ENCODE peak calls at places on chromosomes 7 and 10, in nine cellular contexts. One of them, this sample, is unnamed.
A peak's percentile ranks its signal among the peaks of the same experiment; 100 is the strongest.

GRCh38 chr10:131859341-131860020 is 41.3 kb upstream of the PPP2R2D start:
- DNase-seq in cardiac muscle cell: no peak
- DNase-seq in bronchial epithelial cell: peak; percentile 17
- DNase-seq in MCF 10A: no peak
- DNase-seq in heart left ventricle: no peak
- DNase-seq in WERI-Rb-1: no peak
- DNase-seq in fibroblast of mammary gland: no peak
- DNase-seq in CD8-positive, alpha-beta T cell: no peak
- DNase-seq in mammary epithelial cell: no peak
- DNase-seq in this sample: no peak

GRCh38 chr10:96606216-96606615 is 19.4 kb upstream of the TM9SF3 start:
- DNase-seq in mammary epithelial cell: no peak
- DNase-seq in cardiac muscle cell: no peak
- DNase-seq in CD8-positive, alpha-beta T cell: no peak
- DNase-seq in WERI-Rb-1: no peak
- DNase-seq in heart left ventricle: no peak
- DNase-seq in fibroblast of mammary gland: no peak
- DNase-seq in bronchial epithelial cell: no peak
- DNase-seq in MCF 10A: no peak
- DNase-seq in this sample: no peak

GRCh38 chr7:131532570-131533091 is 23.8 kb downstream of the PODXL start:
- DNase-seq in MCF 10A: no peak
- DNase-seq in cardiac muscle cell: no peak
- DNase-seq in heart left ventricle: no peak
- DNase-seq in fibroblast of mammary gland: no peak
- DNase-seq in bronchial epithelial cell: no peak
- DNase-seq in WERI-Rb-1: no peak
- DNase-seq in CD8-positive, alpha-beta T cell: no peak
- DNase-seq in mammary epithelial cell: no peak
- DNase-seq in this sample: no peak

GRCh38 chr7:40097728-40098127 is 36.7 kb downstream of the MPLKIP start:
- DNase-seq in cardiac muscle cell: no peak
- DNase-seq in bronchial epithelial cell: no peak
- DNase-seq in MCF 10A: no peak
- DNase-seq in heart left ventricle: no peak
- DNase-seq in WERI-Rb-1: no peak
- DNase-seq in fibroblast of mammary gland: no peak
- DNase-seq in mammary epithelial cell: no peak
- DNase-seq in CD8-positive, alpha-beta T cell: no peak
- DNase-seq in this sample: no peak

GRCh38 chr10:4086041-4086886 is 301.3 kb upstream of the KLF6 start:
- DNase-seq in fibroblast of mammary gland: no peak
- DNase-seq in heart left ventricle: no peak
- DNase-seq in CD8-positive, alpha-beta T cell: no peak
- DNase-seq in mammary epithelial cell: no peak
- DNase-seq in bronchial epithelial cell: no peak
- DNase-seq in MCF 10A: no peak
- DNase-seq in cardiac muscle cell: peak; percentile 31
- DNase-seq in WERI-Rb-1: no peak
- DNase-seq in this sample: no peak

GRCh38 chr7:102063736-102064135 is 222.9 kb upstream of the SH2B2 start:
- DNase-seq in bronchial epithelial cell: peak; percentile 97
- DNase-seq in MCF 10A: peak; percentile 94
- DNase-seq in mammary epithelial cell: peak; percentile 86
- DNase-seq in CD8-positive, alpha-beta T cell: no peak
- DNase-seq in fibroblast of mammary gland: peak; percentile 33
- DNase-seq in cardiac muscle cell: peak; percentile 38
- DNase-seq in WERI-Rb-1: no peak
- DNase-seq in heart left ventricle: no peak
- DNase-seq in this sample: no peak

GRCh38 chr7:20744913-20745587 is 41.6 kb downstream of the SP8 start:
- DNase-seq in MCF 10A: peak; percentile 45
- DNase-seq in heart left ventricle: no peak
- DNase-seq in cardiac muscle cell: peak; percentile 2
- DNase-seq in bronchial epithelial cell: peak; percentile 33
- DNase-seq in WERI-Rb-1: no peak
- DNase-seq in mammary epithelial cell: no peak
- DNase-seq in fibroblast of mammary gland: no peak
- DNase-seq in CD8-positive, alpha-beta T cell: no peak
- DNase-seq in this sample: no peak

GRCh38 chr10:37563715-37564108 is 293.7 kb downstream of the ZNF248 start:
- DNase-seq in WERI-Rb-1: no peak
- DNase-seq in fibroblast of mammary gland: no peak
- DNase-seq in mammary epithelial cell: no peak
- DNase-seq in CD8-positive, alpha-beta T cell: no peak
- DNase-seq in bronchial epithelial cell: peak; percentile 1
- DNase-seq in MCF 10A: no peak
- DNase-seq in cardiac muscle cell: no peak
- DNase-seq in heart left ventricle: no peak
- DNase-seq in this sample: no peak

GRCh38 chr10:30063098-30063497 is 3.7 kb upstream of the JCAD start:
- DNase-seq in mammary epithelial cell: no peak
- DNase-seq in CD8-positive, alpha-beta T cell: no peak
- DNase-seq in bronchial epithelial cell: no peak
- DNase-seq in fibroblast of mammary gland: no peak
- DNase-seq in MCF 10A: peak; percentile 40
- DNase-seq in heart left ventricle: no peak
- DNase-seq in WERI-Rb-1: no peak
- DNase-seq in cardiac muscle cell: no peak
- DNase-seq in this sample: no peak

GRCh38 chr7:30921951-30922401 is 10.3 kb downstream of the AQP1 start:
- DNase-seq in mammary epithelial cell: no peak
- DNase-seq in fibroblast of mammary gland: no peak
- DNase-seq in cardiac muscle cell: no peak
- DNase-seq in CD8-positive, alpha-beta T cell: no peak
- DNase-seq in MCF 10A: no peak
- DNase-seq in heart left ventricle: peak; percentile 31
- DNase-seq in bronchial epithelial cell: no peak
- DNase-seq in WERI-Rb-1: no peak
- DNase-seq in this sample: no peak

GRCh38 chr7:14691597-14692203 is 210.9 kb downstream of the DGKB start:
- DNase-seq in heart left ventricle: peak; percentile 55
- DNase-seq in cardiac muscle cell: peak; percentile 61
- DNase-seq in mammary epithelial cell: no peak
- DNase-seq in CD8-positive, alpha-beta T cell: peak; percentile 28
- DNase-seq in WERI-Rb-1: peak; percentile 45
- DNase-seq in fibroblast of mammary gland: peak; percentile 43
- DNase-seq in bronchial epithelial cell: peak; percentile 8
- DNase-seq in MCF 10A: peak; percentile 42
- DNase-seq in this sample: peak; percentile 25

GRCh38 chr7:102424129-102424551 is 9.2 kb upstream of the ORAI2 start:
- DNase-seq in mammary epithelial cell: no peak
- DNase-seq in heart left ventricle: no peak
- DNase-seq in CD8-positive, alpha-beta T cell: no peak
- DNase-seq in MCF 10A: no peak
- DNase-seq in fibroblast of mammary gland: no peak
- DNase-seq in bronchial epithelial cell: no peak
- DNase-seq in WERI-Rb-1: peak; percentile 93
- DNase-seq in cardiac muscle cell: no peak
- DNase-seq in this sample: no peak

GRCh38 chr7:102416406-102416805 is 17.0 kb upstream of the ORAI2 start:
- DNase-seq in MCF 10A: no peak
- DNase-seq in CD8-positive, alpha-beta T cell: no peak
- DNase-seq in bronchial epithelial cell: no peak
- DNase-seq in heart left ventricle: no peak
- DNase-seq in mammary epithelial cell: no peak
- DNase-seq in WERI-Rb-1: no peak
- DNase-seq in fibroblast of mammary gland: no peak
- DNase-seq in cardiac muscle cell: no peak
- DNase-seq in this sample: no peak

GRCh38 chr7:149354119-149354518 is 92.1 kb downstream of the ZNF783 start:
- DNase-seq in CD8-positive, alpha-beta T cell: no peak
- DNase-seq in heart left ventricle: no peak
- DNase-seq in fibroblast of mammary gland: no peak
- DNase-seq in MCF 10A: no peak
- DNase-seq in mammary epithelial cell: no peak
- DNase-seq in bronchial epithelial cell: no peak
- DNase-seq in cardiac muscle cell: no peak
- DNase-seq in WERI-Rb-1: no peak
- DNase-seq in this sample: no peak

GRCh38 chr10:99730026-99730425 is 1.9 kb downstream of the COX15 start:
- DNase-seq in bronchial epithelial cell: peak; percentile 87
- DNase-seq in MCF 10A: peak; percentile 11
- DNase-seq in cardiac muscle cell: no peak
- DNase-seq in mammary epithelial cell: peak; percentile 68
- DNase-seq in fibroblast of mammary gland: peak; percentile 44
- DNase-seq in WERI-Rb-1: no peak
- DNase-seq in CD8-positive, alpha-beta T cell: no peak
- DNase-seq in heart left ventricle: no peak
- DNase-seq in this sample: no peak

DNA sequence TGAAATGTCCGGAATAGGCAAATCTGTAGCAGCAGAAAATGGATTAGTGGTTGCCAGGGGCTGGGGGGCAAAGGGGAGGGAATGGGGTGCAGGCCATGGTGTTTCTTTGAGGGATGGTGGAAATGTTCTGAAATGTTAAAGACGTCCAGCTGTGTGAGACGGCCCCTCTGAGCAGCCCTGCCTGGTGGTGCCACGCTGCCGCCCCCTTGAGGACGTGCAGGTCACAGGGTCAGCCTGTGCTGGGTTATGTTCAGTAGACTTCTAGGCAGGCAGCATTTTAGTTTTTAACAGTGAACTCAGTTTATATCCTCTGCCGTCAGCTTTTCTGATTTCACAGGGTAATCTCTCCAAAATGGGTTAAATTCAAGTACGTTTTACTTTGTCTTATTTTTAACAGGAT is 9.4 kb downstream of the NUB1 start:
- DNase-seq in bronchial epithelial cell: no peak
- DNase-seq in WERI-Rb-1: peak; percentile 39
- DNase-seq in heart left ventricle: no peak
- DNase-seq in cardiac muscle cell: peak; percentile 35
- DNase-seq in MCF 10A: no peak
- DNase-seq in fibroblast of mammary gland: no peak
- DNase-seq in CD8-positive, alpha-beta T cell: peak; percentile 33
- DNase-seq in mammary epithelial cell: no peak
- DNase-seq in this sample: peak; percentile 16
- TF ChIP-seq CTCF in bronchial epithelial cell: peak; percentile 6
- TF ChIP-seq CTCF in WERI-Rb-1: peak; percentile 48
- TF ChIP-seq CTCF in heart left ventricle: peak; percentile 33
- TF ChIP-seq CTCF in cardiac muscle cell: no peak
- TF ChIP-seq CTCF in MCF 10A: peak; percentile 19
- TF ChIP-seq CTCF in fibroblast of mammary gland: peak; percentile 17
- TF ChIP-seq CTCF in CD8-positive, alpha-beta T cell: no peak
- TF ChIP-seq CTCF in mammary epithelial cell: no peak
- TF ChIP-seq CTCF in this sample: peak; percentile 65

DNA sequence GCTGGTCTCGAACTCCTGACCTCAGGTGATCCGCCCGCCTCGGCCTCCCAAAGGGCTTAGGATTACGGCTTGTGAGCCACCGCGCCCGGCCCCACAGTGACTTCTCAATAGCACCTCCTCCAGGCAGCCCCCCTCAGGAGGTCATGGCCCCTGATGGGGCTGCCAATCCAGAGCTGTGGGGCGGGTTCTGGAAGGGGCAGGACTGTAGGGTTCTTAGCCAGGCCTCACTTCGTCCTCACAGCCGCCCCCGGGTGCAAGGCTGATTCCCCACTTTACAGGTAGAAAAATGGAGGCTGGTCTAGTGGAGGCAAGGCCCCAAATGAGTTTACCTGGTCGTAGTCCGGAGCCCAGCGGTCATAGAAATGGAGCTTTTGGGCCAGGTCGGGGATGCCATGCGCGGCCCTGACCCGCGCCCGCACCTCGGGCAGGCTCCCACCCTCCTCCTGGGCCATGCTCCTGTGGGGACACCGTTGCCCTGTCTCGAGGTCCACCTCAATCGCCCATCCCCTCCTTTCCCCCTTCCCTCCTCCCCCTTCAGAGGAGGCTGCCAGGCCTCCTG is 548 bp downstream of the METTL27 start:
- DNase-seq in fibroblast of mammary gland: peak; percentile 44
- DNase-seq in mammary epithelial cell: no peak
- DNase-seq in bronchial epithelial cell: no peak
- DNase-seq in heart left ventricle: no peak
- DNase-seq in cardiac muscle cell: no peak
- DNase-seq in MCF 10A: peak; percentile 36
- DNase-seq in WERI-Rb-1: peak; percentile 58
- DNase-seq in CD8-positive, alpha-beta T cell: no peak
- DNase-seq in this sample: no peak
- TF ChIP-seq CTCF in fibroblast of mammary gland: no peak
- TF ChIP-seq CTCF in mammary epithelial cell: no peak
- TF ChIP-seq CTCF in bronchial epithelial cell: no peak
- TF ChIP-seq CTCF in heart left ventricle: no peak
- TF ChIP-seq CTCF in cardiac muscle cell: no peak
- TF ChIP-seq CTCF in MCF 10A: no peak
- TF ChIP-seq CTCF in WERI-Rb-1: no peak
- TF ChIP-seq CTCF in CD8-positive, alpha-beta T cell: no peak
- TF ChIP-seq CTCF in this sample: no peak

DNA sequence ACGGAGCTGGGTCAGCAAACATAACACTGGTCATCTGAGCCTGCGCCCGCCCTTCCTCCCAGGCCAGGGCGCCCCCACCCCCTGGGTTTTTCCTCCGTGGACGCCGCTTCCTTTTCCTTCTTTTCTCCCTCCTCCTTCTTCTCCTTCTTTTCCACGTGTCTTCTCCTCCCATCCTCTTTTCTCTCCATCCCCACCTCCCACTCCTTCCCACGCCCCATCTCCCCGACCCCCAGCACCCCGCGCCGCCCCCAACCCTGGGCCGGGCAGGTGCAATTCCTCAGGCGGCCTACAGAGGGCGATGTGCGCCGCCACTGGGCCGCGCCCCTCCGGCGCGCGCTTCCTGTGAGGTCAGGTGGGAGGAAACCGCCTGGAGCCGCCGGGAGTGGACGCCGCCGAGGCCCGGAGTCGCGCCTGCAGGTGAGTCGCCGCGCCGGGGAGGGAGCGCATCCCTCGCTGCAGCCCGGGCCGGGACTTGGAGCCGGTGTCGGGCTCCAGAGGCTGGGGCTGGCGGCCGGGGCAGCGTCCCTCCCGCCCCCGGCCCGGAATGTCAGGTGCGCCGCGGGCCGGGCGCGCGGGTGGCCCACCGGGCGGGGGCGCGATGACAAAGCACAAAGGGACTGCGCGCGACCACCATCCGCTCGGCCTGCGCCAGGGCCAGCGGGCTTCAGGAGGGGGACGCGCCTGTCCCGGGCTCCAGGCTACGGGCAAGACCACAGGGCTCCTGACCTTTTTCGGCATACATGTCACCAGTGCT is at the start of gene FAM241B:
- DNase-seq in bronchial epithelial cell: peak; percentile 52
- DNase-seq in CD8-positive, alpha-beta T cell: peak; percentile 78
- DNase-seq in WERI-Rb-1: peak; percentile 83
- DNase-seq in mammary epithelial cell: peak; percentile 69
- DNase-seq in cardiac muscle cell: peak; percentile 84
- DNase-seq in fibroblast of mammary gland: peak; percentile 15
- DNase-seq in MCF 10A: peak; percentile 63
- DNase-seq in heart left ventricle: peak; percentile 60
- DNase-seq in this sample: peak; percentile 93
- TF ChIP-seq CTCF in bronchial epithelial cell: peak; percentile 87
- TF ChIP-seq CTCF in CD8-positive, alpha-beta T cell: peak; percentile 100
- TF ChIP-seq CTCF in WERI-Rb-1: peak; percentile 83
- TF ChIP-seq CTCF in mammary epithelial cell: peak; percentile 86
- TF ChIP-seq CTCF in cardiac muscle cell: peak; percentile 77
- TF ChIP-seq CTCF in fibroblast of mammary gland: peak; percentile 48
- TF ChIP-seq CTCF in MCF 10A: peak; percentile 99
- TF ChIP-seq CTCF in heart left ventricle: peak; percentile 93
- TF ChIP-seq CTCF in this sample: peak; percentile 83

DNA sequence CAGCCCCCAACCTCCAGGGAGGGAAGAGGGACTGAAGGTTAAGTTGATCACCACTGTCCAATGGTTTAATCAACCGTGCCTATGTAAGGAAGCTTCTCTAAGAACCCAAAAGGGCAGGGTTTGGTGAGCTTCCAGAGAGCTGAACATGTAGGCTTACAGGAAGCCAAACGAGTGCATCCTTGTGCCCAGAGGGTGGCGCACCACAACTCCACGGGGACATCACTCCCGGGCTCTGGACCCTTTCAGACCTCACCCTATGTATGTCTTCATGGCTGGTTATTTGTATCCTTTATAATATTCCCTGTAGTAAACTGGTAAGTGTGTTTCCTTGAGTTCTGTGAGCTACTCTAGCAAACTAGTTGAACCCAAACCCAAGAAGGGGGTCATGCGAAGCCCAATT is 11.5 kb upstream of the NFKB2 start:
- DNase-seq in cardiac muscle cell: peak; percentile 43
- DNase-seq in mammary epithelial cell: no peak
- DNase-seq in fibroblast of mammary gland: peak; percentile 21
- DNase-seq in CD8-positive, alpha-beta T cell: peak; percentile 33
- DNase-seq in MCF 10A: no peak
- DNase-seq in WERI-Rb-1: no peak
- DNase-seq in heart left ventricle: no peak
- DNase-seq in bronchial epithelial cell: no peak
- DNase-seq in this sample: no peak
- TF ChIP-seq CTCF in cardiac muscle cell: peak; percentile 33
- TF ChIP-seq CTCF in mammary epithelial cell: peak; percentile 9
- TF ChIP-seq CTCF in fibroblast of mammary gland: no peak
- TF ChIP-seq CTCF in CD8-positive, alpha-beta T cell: no peak
- TF ChIP-seq CTCF in MCF 10A: no peak
- TF ChIP-seq CTCF in WERI-Rb-1: peak; percentile 69
- TF ChIP-seq CTCF in heart left ventricle: no peak
- TF ChIP-seq CTCF in bronchial epithelial cell: peak; percentile 10
- TF ChIP-seq CTCF in this sample: peak; percentile 30